ENCODE peak calls at places on chromosomes 13 and 19, in six cellular contexts. S, R, W, N, P and L are unnamed samples.

GRCh38 chr19:47564081-47564480 is 8.9 kb downstream of the ZNF541 start:
- DNase-seq in S (no peak), R (no peak), W (no peak), N (no peak), P (no peak), L (no peak)

GRCh38 chr19:7618366-7618765 is 11.0 kb downstream of the XAB2 start:
- DNase-seq in S (no peak), R (no peak), W (no peak), N (no peak), P (no peak), L (no peak)

GRCh38 chr19:7224205-7224833 is 69.9 kb downstream of the INSR start:
- DNase-seq in S (no peak), R (no peak), W (peak; percentile 30), N (no peak), P (no peak), L (no peak)

GRCh38 chr19:43651758-43652545 is 12.3 kb upstream of the CADM4 start:
- DNase-seq in S (peak; percentile 82), R (peak; percentile 80), W (peak; percentile 65), N (no peak), P (peak; percentile 70), L (peak; percentile 77)

GRCh38 chr13:49669735-49670309 is 21.5 kb downstream of the EBPL start:
- DNase-seq in S (peak; percentile 85), R (peak; percentile 57), W (peak; percentile 81), N (peak; percentile 41), P (peak; percentile 72), L (peak; percentile 82)

GRCh38 chr13:110965038-110965754 is 50.3 kb upstream of the ANKRD10 start:
- DNase-seq in S (no peak), R (no peak), W (peak; percentile 89), N (no peak), P (no peak), L (peak; percentile 73)

GRCh38 chr13:74794582-74794981 is 660.4 kb upstream of the KLF12 start:
- DNase-seq in S (peak; percentile 34), R (no peak), W (no peak), N (no peak), P (no peak), L (no peak)

GRCh38 chr19:42420055-42420544 is 7.1 kb downstream of the LIPE start:
- DNase-seq in S (peak; percentile 78), R (peak; percentile 75), W (peak; percentile 78), N (no peak), P (peak; percentile 74), L (peak; percentile 49)

GRCh38 chr13:45219123-45219891 is 18.5 kb upstream of the KCTD4 start:
- DNase-seq in S (no peak), R (no peak), W (no peak), N (no peak), P (no peak), L (peak; percentile 31)

GRCh38 chr13:31172535-31172934 is 10.8 kb upstream of the HSPH1 start:
- DNase-seq in S (peak; percentile 20), R (no peak), W (peak; percentile 84), N (no peak), P (no peak), L (peak; percentile 72)

GRCh38 chr13:87122551-87122950 is 548.6 kb upstream of the SLITRK5 start:
- DNase-seq in S (no peak), R (no peak), W (peak; percentile 68), N (no peak), P (no peak), L (peak; percentile 38)

GRCh38 chr19:43506629-43507028 is 2.1 kb upstream of the PHLDB3 start:
- DNase-seq in S (no peak), R (no peak), W (no peak), N (no peak), P (no peak), L (no peak)

GRCh38 chr19:35088514-35088913 is 27.1 kb upstream of the FXYD3 start:
- DNase-seq in S (peak; percentile 77), R (no peak), W (peak; percentile 87), N (no peak), P (no peak), L (peak; percentile 87)

GRCh38 chr19:29260477-29261317 is 47.7 kb upstream of the UQCRFS1 start:
- DNase-seq in S (peak; percentile 69), R (peak; percentile 74), W (peak; percentile 4), N (peak; percentile 32), P (peak; percentile 69), L (no peak)

GRCh38 chr13:26254583-26255102 is 714 bp downstream of the CDK8 start:
- DNase-seq in S (peak; percentile 71), R (peak; percentile 60), W (peak; percentile 31), N (no peak), P (peak; percentile 48), L (peak; percentile 50)

GRCh38 chr19:50508850-50509190 is 2.2 kb downstream of the JOSD2 start:
- DNase-seq in S (no peak), R (no peak), W (no peak), N (no peak), P (no peak), L (no peak)

GRCh38 chr19:48683349-48683748 is 10.5 kb upstream of the NTN5 start:
- DNase-seq in S (no peak), R (no peak), W (peak; percentile 19), N (no peak), P (no peak), L (no peak)

GRCh38 chr19:28488006-28488405 is 724.9 kb downstream of the UQCRFS1 start:
- DNase-seq in S (no peak), R (no peak), W (no peak), N (no peak), P (peak; percentile 44), L (no peak)

GRCh38 chr13:69324109-69324886 is 783.3 kb upstream of the ATXN8OS start:
- DNase-seq in S (no peak), R (no peak), W (no peak), N (peak; percentile 3), P (no peak), L (peak; percentile 50)

GRCh38 chr13:28100149-28101121 is at the start of gene FLT3:
- DNase-seq in S (peak; percentile 79), R (peak; percentile 82), W (peak; percentile 38), N (peak; percentile 48), P (peak; percentile 76), L (peak; percentile 39)

DNA sequence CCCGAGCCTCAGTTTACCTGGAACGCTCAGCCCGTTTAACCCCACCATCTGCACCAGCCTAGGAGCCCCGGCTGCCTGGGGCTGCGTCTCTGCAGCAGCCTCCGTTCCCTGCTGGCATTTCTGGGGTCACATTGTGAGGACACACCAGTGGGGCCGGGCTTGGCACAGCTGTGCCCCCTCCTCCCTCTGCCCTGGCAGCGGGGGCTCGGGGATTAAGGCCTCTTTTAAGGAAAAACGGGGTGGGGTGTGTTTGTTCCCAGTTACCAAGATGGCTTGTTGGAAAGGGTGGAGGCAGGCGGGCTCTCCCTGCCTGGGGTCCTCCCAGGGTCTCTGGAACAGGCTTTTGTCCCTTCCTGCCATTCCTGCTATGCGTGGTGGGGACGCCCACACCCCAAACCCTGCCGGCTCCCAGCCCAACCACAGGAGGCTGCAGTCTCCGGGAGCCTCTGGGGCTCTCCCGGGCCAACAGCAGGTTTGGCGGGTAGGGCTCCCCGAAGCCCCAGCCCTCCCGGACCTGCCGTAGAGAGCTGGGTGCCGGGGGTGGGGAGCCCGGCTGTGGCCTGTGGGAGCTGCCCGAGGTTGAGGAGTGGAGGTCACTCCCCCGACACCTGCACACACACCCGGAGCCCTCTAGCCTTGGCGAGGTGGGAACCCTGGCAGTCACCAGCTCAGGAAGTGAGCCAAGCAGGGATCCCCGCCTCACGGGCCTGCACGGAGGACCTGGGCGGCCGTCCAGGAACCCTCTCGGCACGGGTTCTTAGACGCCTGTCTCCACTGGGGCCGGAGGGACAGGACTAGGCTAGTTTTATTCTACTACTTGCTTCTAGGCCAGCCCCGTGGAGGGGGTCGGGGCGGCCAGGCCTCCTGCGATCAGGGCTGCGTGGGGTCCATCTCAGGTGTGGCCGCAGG is 36.9 kb downstream of the GADD45B start:
- DNase-seq in S (no peak), R (no peak), W (no peak), N (no peak), P (no peak), L (no peak)
- H2AK5ac ChIP-seq in S (no peak overlapping the region), R (no peak overlapping the region), W (no peak overlapping the region), N (peak overlapping the region; percentile 83), P (no peak overlapping the region), L (no peak overlapping the region)

DNA sequence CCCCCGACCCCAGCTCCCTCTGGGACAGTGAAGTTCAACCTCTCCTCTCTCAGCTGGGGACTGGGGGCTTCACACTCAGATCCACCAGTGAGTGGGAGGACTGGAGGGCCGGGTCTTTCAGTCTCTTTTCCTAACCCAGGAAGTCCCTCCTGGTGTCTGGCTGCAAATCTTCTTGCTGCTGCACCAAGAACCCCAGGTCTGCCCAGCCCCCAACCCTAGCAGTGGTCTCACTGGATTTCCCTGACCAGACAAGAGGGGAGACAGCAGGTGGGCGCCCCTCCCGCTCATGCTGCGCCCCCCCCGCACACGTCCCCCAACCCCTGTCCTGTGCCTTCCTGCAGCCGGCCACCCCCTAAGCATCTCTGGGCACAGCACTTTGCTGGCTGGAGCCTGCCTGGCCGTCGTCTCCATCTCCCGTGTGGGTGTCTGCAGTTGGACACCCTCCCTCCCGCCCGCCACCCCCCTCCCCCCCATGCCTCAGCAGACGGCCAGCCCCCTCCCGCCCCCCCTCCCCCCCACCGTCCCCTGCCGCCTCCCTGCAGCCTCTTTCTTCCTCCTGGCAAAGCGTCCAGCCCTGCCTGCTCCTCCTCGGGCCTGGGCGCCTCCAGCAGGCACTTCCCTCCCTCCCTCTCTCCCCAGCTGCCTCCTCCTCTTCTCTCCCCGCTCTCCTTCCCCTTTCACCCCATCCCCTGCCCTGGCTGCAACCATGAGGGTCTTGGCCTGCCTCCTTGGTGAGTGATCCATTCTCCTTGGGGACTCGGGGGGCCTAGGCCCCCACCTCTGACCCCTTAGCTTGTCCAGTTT is at the start of gene SSC5D:
- DNase-seq in S (peak; percentile 50), R (peak; percentile 75), W (peak; percentile 26), N (no peak), P (no peak), L (no peak)
- H2AK5ac ChIP-seq in S (no peak within 1 kb of the TSS), R (no peak within 1 kb of the TSS), W (peak within 1 kb of the TSS; percentile 93), N (peak within 1 kb of the TSS; percentile 97), P (no peak within 1 kb of the TSS), L (peak within 1 kb of the TSS; percentile 91)

DNA sequence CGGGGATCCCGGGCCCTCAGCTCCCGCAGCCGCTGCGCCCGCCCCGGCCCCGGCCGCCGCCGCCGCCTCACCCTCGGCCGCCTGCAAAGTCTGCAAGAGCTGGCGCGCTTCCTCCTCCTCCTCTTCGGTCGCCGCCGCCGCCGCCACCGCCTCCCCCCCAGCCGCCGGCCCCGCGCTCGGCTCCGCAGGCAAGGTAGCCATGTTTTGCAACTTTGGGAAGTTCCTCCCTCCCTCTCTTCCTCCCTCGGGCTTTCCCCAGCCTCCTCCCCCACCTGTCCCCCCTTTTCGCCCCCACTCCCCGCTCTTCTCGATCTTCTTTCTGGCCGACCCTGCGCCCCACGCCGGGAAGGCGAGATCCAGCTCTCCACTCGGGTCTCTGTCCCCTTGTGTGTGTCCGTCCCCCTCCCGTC is 403 bp downstream of the SIX5 start:
- DNase-seq in S (peak; percentile 60), R (peak; percentile 67), W (peak; percentile 41), N (no peak), P (no peak), L (peak; percentile 81)
- H2AK5ac ChIP-seq in S (peak overlapping the region; percentile 100), R (peak overlapping the region; percentile 98), W (peak overlapping the region; percentile 73), N (peak overlapping the region; percentile 100), P (no peak overlapping the region), L (peak overlapping the region; percentile 15)

DNA sequence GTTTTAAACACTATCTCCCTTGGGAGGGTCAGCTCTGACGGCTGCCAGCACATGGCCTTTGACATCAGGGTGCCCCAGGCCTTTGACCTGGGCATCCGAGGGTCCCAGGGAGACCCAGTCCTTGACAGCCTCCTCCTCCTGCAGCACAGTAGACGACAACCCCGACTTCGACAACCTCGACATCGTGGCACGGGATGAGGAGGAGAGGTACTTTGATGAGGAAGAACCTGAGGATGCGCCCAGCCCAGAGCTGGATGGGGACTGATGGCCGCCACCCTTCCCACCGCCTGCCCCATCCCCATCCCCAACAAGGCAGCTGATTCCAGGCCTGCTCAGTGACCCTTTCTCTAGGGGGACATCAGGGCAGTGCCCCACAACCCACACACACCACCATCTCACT is 12.5 kb downstream of the CCDC97 start:
- DNase-seq in S (no peak), R (no peak), W (no peak), N (no peak), P (no peak), L (no peak)
- H2AK5ac ChIP-seq in S (peak overlapping the region; percentile 4), R (no peak overlapping the region), W (peak overlapping the region; percentile 98), N (no peak overlapping the region), P (no peak overlapping the region), L (peak overlapping the region; percentile 99)